ENCODE peak calls at places on chromosomes 7 and 10, in five cellular contexts. I is AG04450, P is GM20000, V is tibial nerve, H is right lobe of liver. G is an unnamed sample.

GRCh38 chr7:25665903-25666670 is 437.8 kb upstream of the NPVF start:
- DNase-seq in V (no peak), P (no peak), H (no peak), I (no peak), G (no peak)

GRCh38 chr7:151251926-151252835 is 3.7 kb upstream of the SMARCD3 start:
- DNase-seq in I (peak), H (no peak), V (peak), P (no peak), G (peak)

GRCh38 chr7:139619367-139619657 is 95.8 kb downstream of the CLEC2L start:
- DNase-seq in V (no peak), I (peak), P (no peak), H (no peak), G (no peak)

GRCh38 chr7:109659261-109659660 is 1089.6 kb downstream of the DNAJB9 start:
- DNase-seq in P (no peak), V (no peak), H (no peak), I (no peak), G (no peak)

GRCh38 chr10:68153473-68154210 is 44.4 kb downstream of the MYPN start:
- DNase-seq in I (peak), V (no peak), P (no peak), H (no peak), G (no peak)

GRCh38 chr7:65444899-65445823 is 71.5 kb downstream of the ZNF92 start:
- DNase-seq in H (no peak), V (no peak), I (no peak), P (no peak), G (no peak)

GRCh38 chr7:69598081-69598486 is at the start of gene AUTS2:
- DNase-seq in P (peak), I (peak), V (peak), H (peak), G (peak)

GRCh38 chr7:2482725-2483451 is 6.7 kb upstream of the GRIFIN start:
- DNase-seq in H (no peak), P (no peak), V (no peak), I (no peak), G (no peak)

GRCh38 chr10:53646525-53646924 is 873.9 kb upstream of the MBL2 start:
- DNase-seq in I (peak), H (no peak), P (no peak), V (no peak), G (no peak)

GRCh38 chr7:101880536-101881443 is 63.4 kb downstream of the CUX1 start:
- DNase-seq in P (no peak), V (no peak), H (no peak), I (no peak), G (no peak)

GRCh38 chr10:14282271-14282670 is 48.5 kb downstream of the FRMD4A start:
- DNase-seq in H (no peak), P (no peak), V (no peak), I (no peak), G (no peak)

GRCh38 chr7:128137096-128137655 is 103.9 kb upstream of the LEP start:
- DNase-seq in I (no peak), V (no peak), P (no peak), H (no peak), G (no peak)

GRCh38 chr7:135811513-135811912 is 62.9 kb upstream of the FAM180A start:
- DNase-seq in H (no peak), V (no peak), I (peak), P (no peak), G (no peak)
- TF ChIP-seq CTCF in H (no peak), V (no peak), I (no peak), P (no peak), G (no peak)

GRCh38 chr10:49409755-49410154 is 13.9 kb upstream of the DRGX start:
- DNase-seq in I (no peak), P (no peak), V (no peak), H (no peak), G (no peak)

GRCh38 chr10:49412571-49412970 is 16.7 kb upstream of the DRGX start:
- DNase-seq in V (no peak), I (no peak), H (no peak), P (no peak), G (no peak)

GRCh38 chr10:49407552-49408137 is 11.8 kb upstream of the DRGX start:
- DNase-seq in P (peak), V (peak), I (peak), H (peak), G (peak)

GRCh38 chr10:49410365-49411074 is 14.6 kb upstream of the DRGX start:
- DNase-seq in V (no peak), I (no peak), P (no peak), H (no peak), G (no peak)

DNA sequence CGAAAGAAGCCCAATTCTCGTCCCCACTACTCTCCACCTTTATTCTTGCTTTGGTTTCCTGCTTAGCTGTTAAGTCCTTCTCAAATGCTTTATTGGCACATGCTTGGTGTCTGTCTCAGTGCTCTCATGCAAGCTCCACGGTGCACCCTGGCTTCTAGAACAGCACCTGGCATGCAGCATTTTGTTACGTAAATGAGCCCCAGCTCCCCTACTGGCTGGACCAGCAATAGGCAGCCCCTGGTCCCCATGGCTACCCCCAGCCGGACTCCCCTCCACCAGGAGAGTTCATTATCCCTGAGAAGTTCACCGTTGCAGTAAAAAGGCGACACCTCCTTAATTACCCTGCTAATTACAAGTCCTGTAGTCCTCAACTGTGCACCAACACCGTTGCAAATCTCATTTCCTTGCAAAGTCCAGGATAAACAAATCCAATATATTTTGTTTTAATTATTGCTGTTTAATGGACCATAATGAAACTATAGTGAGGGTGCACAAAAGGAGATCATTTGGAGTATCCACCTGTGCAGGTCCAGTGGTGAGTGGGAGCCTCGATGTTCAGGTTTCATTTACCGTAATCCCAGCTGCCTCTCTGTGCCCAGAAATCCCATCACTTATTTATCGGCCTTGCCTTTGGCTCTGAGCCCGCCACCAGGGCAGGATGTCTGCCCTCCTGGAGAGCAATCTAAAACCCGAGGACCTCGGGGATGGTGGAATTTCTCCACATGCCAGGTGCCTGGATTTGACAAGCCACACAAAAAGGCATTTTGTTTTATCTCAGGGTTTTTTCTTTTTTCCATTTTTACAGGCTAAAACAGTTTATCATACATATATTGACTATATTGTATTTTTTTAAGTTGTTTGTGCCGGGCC is 12.8 kb upstream of the DRGX start:
- DNase-seq in P (no peak), H (no peak), V (no peak), I (no peak), G (no peak)
- TF ChIP-seq CTCF in P (no peak), H (peak), V (no peak), I (peak), G (no peak)

GRCh38 chr10:5575144-5575481 is 50.4 kb downstream of the CALML3 start:
- DNase-seq in V (no peak), P (no peak), I (no peak), H (no peak), G (no peak)

GRCh38 chr10:5576780-5577472 is 52.2 kb downstream of the CALML3 start:
- DNase-seq in H (no peak), P (no peak), I (no peak), V (no peak), G (no peak)

GRCh38 chr10:5574642-5575131 is 49.9 kb downstream of the CALML3 start:
- DNase-seq in P (no peak), H (peak), I (no peak), V (no peak), G (no peak)

GRCh38 chr10:5575482-5576153 is 50.9 kb downstream of the CALML3 start:
- DNase-seq in P (no peak), I (peak), H (no peak), V (no peak), G (no peak)

GRCh38 chr10:5576154-5576748 is 51.5 kb downstream of the CALML3 start:
- DNase-seq in H (no peak), V (no peak), P (no peak), I (no peak), G (no peak)
- TF ChIP-seq CTCF in H (no peak), V (no peak), P (no peak), I (no peak), G (no peak)

DNA sequence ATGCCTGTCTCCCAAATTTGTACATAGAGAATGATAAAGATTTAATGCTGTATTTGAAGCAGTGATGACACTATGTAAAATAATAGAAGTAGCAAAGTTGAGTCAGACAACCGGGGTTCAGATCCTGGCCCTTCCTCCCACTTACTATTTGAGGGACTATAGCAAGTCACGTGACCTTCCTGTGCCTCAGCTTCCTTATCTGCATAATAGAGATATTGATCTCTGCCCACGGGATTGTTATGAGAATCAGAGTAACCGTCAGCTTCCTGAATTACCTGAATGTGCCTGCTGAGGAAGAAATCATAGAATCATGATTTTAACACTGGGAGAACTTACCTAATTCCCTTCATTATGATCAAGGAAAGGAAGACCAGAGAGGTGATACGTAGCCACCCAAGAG is 26.9 kb downstream of the CASP7 start:
- DNase-seq in V (no peak), I (no peak), H (no peak), P (no peak), G (no peak)
- TF ChIP-seq CTCF in V (no peak), I (no peak), H (no peak), P (no peak), G (no peak)

DNA sequence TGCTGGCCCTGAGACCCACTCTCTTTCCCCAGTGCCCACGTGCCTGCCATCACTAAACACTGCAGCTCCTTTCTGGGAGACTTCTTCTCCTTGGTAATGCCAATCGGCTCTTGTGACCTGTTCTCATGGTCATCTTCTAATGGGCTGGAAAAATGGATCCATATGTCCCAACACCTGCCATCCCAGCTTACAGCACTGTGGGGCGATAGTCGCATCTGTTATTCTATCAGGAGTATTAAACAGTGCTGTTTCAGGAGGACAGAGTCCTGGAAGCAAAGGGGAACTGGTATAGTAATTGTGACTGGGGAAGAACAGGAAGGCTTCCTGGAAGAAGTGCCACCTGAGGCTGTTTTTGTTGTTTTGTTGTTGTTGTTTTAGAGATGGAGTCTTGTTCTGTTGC is 411.2 kb downstream of the GLRX3 start:
- DNase-seq in V (no peak), P (no peak), I (no peak), H (no peak), G (no peak)
- TF ChIP-seq CTCF in V (no peak), P (no peak), I (no peak), H (no peak), G (no peak)